ENCODE peak calls at places on chromosomes 12 and 14, in five cellular contexts. A is SK-N-SH, V is GM12878, R is kidney epithelial cell, J is fibroblast of mammary gland. I is an unnamed sample.

GRCh38 chr14:68210729-68211299 is 391.2 kb downstream of the RAD51B start:
- DNase-seq in V (peak; percentile 100), R (peak; percentile 99), A (no peak), J (peak; percentile 97), I (peak; percentile 92)

GRCh38 chr12:107318804-107319535 is 225.6 kb upstream of the CRY1 start:
- DNase-seq in V (no peak), A (peak; percentile 65), R (no peak), J (peak; percentile 41), I (peak; percentile 63)

GRCh38 chr12:11664101-11664500 is 14.6 kb downstream of the ETV6 start:
- DNase-seq in A (no peak), V (no peak), J (no peak), R (no peak), I (no peak)

GRCh38 chr14:41586237-41586636 is 20.4 kb upstream of the LRFN5 start:
- DNase-seq in J (peak; percentile 12), R (no peak), A (no peak), V (no peak), I (peak; percentile 15)

GRCh38 chr14:87139299-87139698 is 853.7 kb downstream of the GALC start:
- DNase-seq in R (no peak), V (no peak), J (peak; percentile 21), A (no peak), I (peak; percentile 47)

GRCh38 chr14:68734231-68734732 is 58.6 kb downstream of the ZFP36L1 start:
- DNase-seq in J (no peak), R (no peak), A (no peak), V (peak; percentile 48), I (no peak)

GRCh38 chr14:100063314-100063941 is 1.8 kb upstream of the EVL start:
- DNase-seq in V (no peak), A (no peak), J (no peak), R (no peak), I (no peak)

GRCh38 chr14:59154383-59154782 is 34.1 kb upstream of the DAAM1 start:
- DNase-seq in J (no peak), V (no peak), R (no peak), A (no peak), I (no peak)

GRCh38 chr14:71166434-71166833 is 259.2 kb downstream of the PCNX1 start:
- DNase-seq in V (no peak), R (peak; percentile 35), J (peak; percentile 68), A (peak; percentile 70), I (peak; percentile 86)

GRCh38 chr12:93896427-93896826 is 219.3 kb downstream of the CRADD start:
- DNase-seq in V (no peak), A (peak; percentile 24), R (no peak), J (peak; percentile 29), I (no peak)

GRCh38 chr12:1642513-1642912 is 13.5 kb downstream of the WNT5B start:
- DNase-seq in A (no peak), R (no peak), V (no peak), J (no peak), I (no peak)

GRCh38 chr12:57110189-57111045 is 745 bp downstream of the STAT6 start:
- DNase-seq in J (peak; percentile 40), R (no peak), V (no peak), A (peak; percentile 15), I (peak; percentile 50)
- TF ChIP-seq CTCF in J (no peak), R (no peak), V (no peak), A (no peak), I (no peak)

DNA sequence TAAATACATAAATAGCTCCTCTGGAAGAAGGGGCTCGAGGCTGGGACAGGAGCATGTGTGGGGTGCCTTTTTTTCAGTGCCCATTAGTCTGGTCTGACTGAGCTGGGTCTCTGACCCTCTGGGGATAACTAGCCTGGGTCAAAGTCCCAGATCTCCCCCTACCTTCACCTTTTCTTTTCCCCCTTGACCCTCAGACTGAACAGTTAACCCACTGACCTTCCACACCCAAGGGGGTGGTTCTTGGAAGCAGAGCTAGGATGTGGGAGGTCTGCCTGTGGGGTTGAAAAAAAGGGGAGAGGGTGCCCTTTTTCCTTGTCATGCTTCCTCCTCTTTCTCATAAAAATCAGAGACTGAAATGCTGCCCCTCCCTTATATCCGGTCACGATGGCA is 925 bp upstream of the GLI1 start:
- DNase-seq in A (no peak), R (no peak), J (no peak), V (no peak), I (no peak)
- H3K4me3 ChIP-seq in A (peak overlapping the region; percentile 67), R (peak overlapping the region; percentile 16), J (peak overlapping the region; percentile 79), V (peak overlapping the region; percentile 85), I (peak overlapping the region; percentile 76)

DNA sequence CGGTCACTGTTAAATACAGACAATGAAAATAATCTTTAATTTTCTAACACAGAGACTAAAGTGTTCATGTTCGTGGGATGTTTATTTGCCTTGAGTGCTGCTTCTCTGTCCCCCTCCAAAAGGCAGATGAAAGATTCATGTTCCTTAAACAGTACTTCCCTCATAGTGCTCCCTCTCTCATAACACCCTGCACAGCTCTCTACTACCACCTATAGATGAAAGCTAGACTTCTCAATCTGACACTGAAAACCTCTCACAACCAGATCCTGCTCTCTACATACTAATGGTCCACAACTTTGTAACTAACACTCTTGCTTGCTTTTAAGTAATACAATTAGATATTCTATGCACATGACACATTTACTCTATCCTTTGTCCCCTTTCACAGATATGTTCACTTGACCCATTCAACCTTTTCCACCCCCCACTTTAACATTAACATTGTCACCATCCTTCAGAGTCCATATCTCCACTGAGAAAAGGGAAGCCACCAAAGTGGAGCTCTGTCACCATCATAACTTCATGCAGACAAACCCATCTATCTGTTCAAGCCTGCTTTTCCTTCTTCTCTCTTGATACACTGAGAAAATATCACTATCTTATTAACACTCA is 266.4 kb upstream of the USP15 start:
- DNase-seq in V (no peak), R (no peak), A (no peak), J (peak; percentile 21), I (no peak)
- TF ChIP-seq CTCF in V (peak; percentile 56), R (peak; percentile 66), A (peak; percentile 59), J (peak; percentile 69), I (peak; percentile 14)

GRCh38 chr12:70245458-70245857 is 2.2 kb downstream of the CNOT2 start:
- DNase-seq in R (no peak), J (no peak), V (no peak), A (no peak), I (no peak)
- H3K4me3 ChIP-seq in R (no peak overlapping the region), J (no peak overlapping the region), V (peak overlapping the region; percentile 26), A (peak overlapping the region; percentile 95), I (no peak overlapping the region)

DNA sequence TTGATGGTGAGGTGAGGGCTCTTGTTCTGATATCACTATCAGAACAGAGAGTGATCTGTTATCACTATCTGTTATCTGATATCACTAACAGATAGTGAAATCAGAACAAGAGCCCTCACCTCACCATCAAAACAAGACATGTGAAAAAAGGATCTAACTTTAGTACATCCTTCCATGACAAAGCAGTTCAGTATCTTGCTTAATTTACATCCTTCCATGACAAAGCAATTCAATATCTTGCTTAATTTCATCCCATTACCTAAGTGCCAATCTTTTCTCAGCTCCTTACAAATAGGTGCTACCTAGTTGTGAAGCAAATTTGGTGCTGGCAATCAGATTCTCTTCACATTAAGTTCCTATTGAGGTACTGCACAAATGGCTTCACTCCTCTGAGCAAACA is 1865.6 kb upstream of the FLRT2 start:
- DNase-seq in V (no peak), R (no peak), J (no peak), A (no peak), I (no peak)
- TF ChIP-seq CTCF in V (no peak), R (no peak), J (no peak), A (no peak), I (no peak)

DNA sequence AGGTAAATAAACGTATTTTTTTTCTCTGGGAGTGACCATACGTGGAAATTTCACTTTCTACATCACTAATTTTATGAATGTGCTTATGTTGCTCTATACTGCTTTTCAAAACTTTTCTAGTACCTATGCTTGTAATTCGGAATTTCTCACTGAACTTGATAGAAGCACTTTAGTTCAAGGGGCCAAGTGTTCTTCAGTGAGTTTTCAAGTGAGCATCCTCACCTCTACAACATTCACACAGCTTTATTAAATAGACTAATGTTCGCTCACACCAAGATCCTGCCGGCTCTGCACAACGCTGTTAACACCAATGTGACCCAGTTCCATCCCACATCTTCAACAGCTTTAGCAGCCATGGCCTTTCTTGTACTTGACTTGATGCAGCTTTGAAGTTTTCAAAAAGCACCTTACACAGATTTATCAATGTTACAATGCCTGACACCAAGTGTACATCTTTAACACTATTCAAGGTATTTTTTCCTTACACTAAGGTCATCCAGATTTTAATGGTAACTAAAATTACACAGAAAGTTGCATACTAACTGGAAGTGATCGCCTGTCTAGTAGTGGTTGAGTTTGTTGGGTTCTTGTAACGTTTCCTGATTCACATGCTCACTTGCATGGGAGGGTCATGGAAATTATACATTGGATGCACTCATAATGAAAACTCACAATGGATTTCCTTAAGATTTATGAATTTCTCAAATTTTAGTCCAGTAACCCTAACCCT is 4.5 kb downstream of the UBC start:
- DNase-seq in V (no peak), A (no peak), R (no peak), J (peak; percentile 59), I (peak; percentile 53)
- H3K4me3 ChIP-seq in V (peak overlapping the region; percentile 34), A (no peak overlapping the region), R (no peak overlapping the region), J (no peak overlapping the region), I (peak overlapping the region; percentile 71)

GRCh38 chr14:94372021-94372605 is 16.3 kb downstream of the SERPINA1 start:
- DNase-seq in V (no peak), J (no peak), A (no peak), R (no peak), I (no peak)
- TF ChIP-seq CTCF in V (no peak), J (no peak), A (peak; percentile 39), R (no peak), I (no peak)

GRCh38 chr14:73286598-73286997 is 49.3 kb downstream of the PAPLN start:
- DNase-seq in J (no peak), A (no peak), V (no peak), R (no peak), I (no peak)

GRCh38 chr14:73287071-73287470 is 49.8 kb downstream of the PAPLN start:
- DNase-seq in A (no peak), V (no peak), R (no peak), J (no peak), I (no peak)

GRCh38 chr14:73289308-73289707 is 52.0 kb downstream of the PAPLN start:
- DNase-seq in A (no peak), J (no peak), V (no peak), R (no peak), I (no peak)

GRCh38 chr14:73290279-73290678 is 53.0 kb downstream of the PAPLN start:
- DNase-seq in R (no peak), A (no peak), J (no peak), V (peak; percentile 64), I (no peak)

GRCh38 chr14:73289729-73290128 is 52.4 kb downstream of the PAPLN start:
- DNase-seq in A (no peak), J (peak; percentile 41), V (no peak), R (no peak), I (no peak)
- H3K4me3 ChIP-seq in A (no peak overlapping the region), J (no peak overlapping the region), V (peak overlapping the region; percentile 20), R (no peak overlapping the region), I (no peak overlapping the region)